ENCODE peak calls at places on chromosomes 3 and 15, in nine cellular contexts. L, A, Y, Z, D, W, R, E and N are unnamed samples.

GRCh38 chr3:169133178-169134161 is 530.0 kb downstream of the MECOM start:
- DNase-seq in L (no peak), A (no peak), Y (no peak), Z (no peak), D (peak; percentile 49), W (no peak), R (no peak), E (no peak), N (no peak)

GRCh38 chr3:66860771-66861170 is 137.3 kb upstream of the KBTBD8 start:
- DNase-seq in L (no peak), A (no peak), Y (no peak), Z (no peak), D (no peak), W (no peak), R (no peak), E (no peak), N (peak; percentile 70)

GRCh38 chr15:41562784-41563198 is 3.8 kb downstream of the TYRO3 start:
- DNase-seq in L (no peak), A (peak; percentile 36), Y (no peak), Z (no peak), D (no peak), W (no peak), R (no peak), E (no peak), N (no peak)

GRCh38 chr3:148902173-148902791 is 37.2 kb downstream of the CPA3 start:
- DNase-seq in L (no peak), A (no peak), Y (no peak), Z (no peak), D (no peak), W (no peak), R (no peak), E (no peak), N (no peak)

GRCh38 chr15:76932090-76932966 is 779 bp downstream of the RCN2 start:
- DNase-seq in L (peak; percentile 12), A (no peak), Y (no peak), Z (no peak), D (peak; percentile 46), W (no peak), R (no peak), E (peak; percentile 2), N (no peak)

GRCh38 chr3:54243262-54243931 is 121.0 kb downstream of the CACNA2D3 start:
- DNase-seq in L (no peak), A (no peak), Y (no peak), Z (no peak), D (no peak), W (no peak), R (no peak), E (no peak), N (no peak)

GRCh38 chr3:180325533-180325932 is 276.4 kb upstream of the TTC14 start:
- DNase-seq in L (no peak), A (no peak), Y (no peak), Z (no peak), D (no peak), W (no peak), R (no peak), E (no peak), N (no peak)

GRCh38 chr3:114650808-114651207 is 357.0 kb downstream of the TIGIT start:
- DNase-seq in L (no peak), A (no peak), Y (no peak), Z (no peak), D (no peak), W (no peak), R (no peak), E (no peak), N (peak; percentile 45)

GRCh38 chr3:37935290-37935668 is 55.3 kb upstream of the VILL start:
- DNase-seq in L (no peak), A (no peak), Y (no peak), Z (no peak), D (peak; percentile 36), W (no peak), R (no peak), E (no peak), N (peak; percentile 9)

GRCh38 chr3:157512534-157512933 is 9.3 kb upstream of the VEPH1 start:
- DNase-seq in L (no peak), A (no peak), Y (no peak), Z (no peak), D (no peak), W (no peak), R (no peak), E (no peak), N (no peak)

GRCh38 chr15:38879909-38880471 is 315.4 kb upstream of the RASGRP1 start:
- DNase-seq in L (no peak), A (no peak), Y (peak; percentile 56), Z (no peak), D (no peak), W (no peak), R (no peak), E (no peak), N (no peak)

GRCh38 chr3:188720636-188721035 is 451.1 kb upstream of the TPRG1 start:
- DNase-seq in L (no peak), A (no peak), Y (no peak), Z (no peak), D (no peak), W (no peak), R (no peak), E (no peak), N (peak; percentile 4)

GRCh38 chr3:143001034-143001368 is 369 bp upstream of the U2SURP start:
- DNase-seq in L (no peak), A (no peak), Y (no peak), Z (no peak), D (peak; percentile 71), W (no peak), R (no peak), E (no peak), N (no peak)